ENCODE peak calls at places on chromosomes 7 and 10, in ten cellular contexts. One of them, this sample, is unnamed.

GRCh38 chr7:28558236-28558635 is 145.9 kb downstream of the CREB5 start:
- DNase-seq in neural progenitor cell: no peak
- DNase-seq in left lung: no peak
- DNase-seq in heart right ventricle: no peak
- DNase-seq in suprapubic skin: no peak
- DNase-seq in A549: no peak
- DNase-seq in psoas muscle: no peak
- DNase-seq in kidney: no peak
- DNase-seq in lung: no peak
- DNase-seq in left ventricle myocardium inferior: no peak
- DNase-seq in this sample: no peak

GRCh38 chr7:151233111-151233701 is 923 bp downstream of the CHPF2 start:
- DNase-seq in psoas muscle: peak; percentile 59
- DNase-seq in neural progenitor cell: no peak
- DNase-seq in heart right ventricle: no peak
- DNase-seq in suprapubic skin: peak; percentile 64
- DNase-seq in left lung: peak; percentile 86
- DNase-seq in left ventricle myocardium inferior: no peak
- DNase-seq in A549: peak; percentile 56
- DNase-seq in lung: peak; percentile 53
- DNase-seq in kidney: peak; percentile 83
- DNase-seq in this sample: no peak

GRCh38 chr10:124417846-124418725 is 637 bp downstream of the OAT start:
- DNase-seq in neural progenitor cell: peak; percentile 74
- DNase-seq in suprapubic skin: peak; percentile 83
- DNase-seq in left ventricle myocardium inferior: peak; percentile 55
- DNase-seq in heart right ventricle: peak; percentile 60
- DNase-seq in lung: peak; percentile 45
- DNase-seq in psoas muscle: peak; percentile 55
- DNase-seq in kidney: peak; percentile 88
- DNase-seq in left lung: peak; percentile 89
- DNase-seq in A549: peak; percentile 51
- DNase-seq in this sample: peak; percentile 59

GRCh38 chr7:98930464-98930863 is 52.1 kb downstream of the TRRAP start:
- DNase-seq in neural progenitor cell: no peak
- DNase-seq in heart right ventricle: no peak
- DNase-seq in psoas muscle: no peak
- DNase-seq in A549: no peak
- DNase-seq in left ventricle myocardium inferior: no peak
- DNase-seq in kidney: no peak
- DNase-seq in left lung: no peak
- DNase-seq in suprapubic skin: no peak
- DNase-seq in lung: no peak
- DNase-seq in this sample: no peak

GRCh38 chr10:15209827-15210509 is 41.5 kb upstream of the NMT2 start:
- DNase-seq in left lung: no peak
- DNase-seq in left ventricle myocardium inferior: peak; percentile 70
- DNase-seq in psoas muscle: peak; percentile 67
- DNase-seq in kidney: peak; percentile 82
- DNase-seq in suprapubic skin: peak; percentile 80
- DNase-seq in A549: peak; percentile 80
- DNase-seq in heart right ventricle: peak; percentile 86
- DNase-seq in lung: peak; percentile 77
- DNase-seq in neural progenitor cell: peak; percentile 89
- DNase-seq in this sample: no peak

GRCh38 chr7:106405697-106406141 is 120.9 kb upstream of the NAMPT start:
- DNase-seq in lung: no peak
- DNase-seq in left ventricle myocardium inferior: no peak
- DNase-seq in left lung: no peak
- DNase-seq in A549: no peak
- DNase-seq in heart right ventricle: no peak
- DNase-seq in suprapubic skin: no peak
- DNase-seq in neural progenitor cell: no peak
- DNase-seq in kidney: no peak
- DNase-seq in psoas muscle: no peak
- DNase-seq in this sample: no peak

GRCh38 chr7:87624628-87625027 is 3.6 kb upstream of the RUNDC3B start:
- DNase-seq in left ventricle myocardium inferior: no peak
- DNase-seq in suprapubic skin: no peak
- DNase-seq in lung: no peak
- DNase-seq in left lung: no peak
- DNase-seq in neural progenitor cell: no peak
- DNase-seq in A549: no peak
- DNase-seq in psoas muscle: no peak
- DNase-seq in heart right ventricle: no peak
- DNase-seq in kidney: no peak
- DNase-seq in this sample: no peak

GRCh38 chr7:74289018-74289659 is at the start of gene CLIP2:
- DNase-seq in lung: peak; percentile 77
- DNase-seq in left ventricle myocardium inferior: peak; percentile 85
- DNase-seq in psoas muscle: peak; percentile 85
- DNase-seq in kidney: peak; percentile 92
- DNase-seq in neural progenitor cell: peak; percentile 95
- DNase-seq in left lung: peak; percentile 96
- DNase-seq in suprapubic skin: peak; percentile 78
- DNase-seq in heart right ventricle: peak; percentile 79
- DNase-seq in A549: peak; percentile 83
- DNase-seq in this sample: no peak

GRCh38 chr10:95566121-95566520 is 5.0 kb upstream of the SORBS1 start:
- DNase-seq in left lung: no peak
- DNase-seq in psoas muscle: no peak
- DNase-seq in left ventricle myocardium inferior: no peak
- DNase-seq in heart right ventricle: no peak
- DNase-seq in kidney: no peak
- DNase-seq in suprapubic skin: no peak
- DNase-seq in neural progenitor cell: no peak
- DNase-seq in A549: no peak
- DNase-seq in lung: no peak
- DNase-seq in this sample: no peak

GRCh38 chr10:2356670-2357069 is 619.3 kb upstream of the ADARB2 start:
- DNase-seq in psoas muscle: no peak
- DNase-seq in A549: no peak
- DNase-seq in suprapubic skin: no peak
- DNase-seq in heart right ventricle: no peak
- DNase-seq in kidney: no peak
- DNase-seq in left lung: no peak
- DNase-seq in left ventricle myocardium inferior: no peak
- DNase-seq in lung: no peak
- DNase-seq in neural progenitor cell: no peak
- DNase-seq in this sample: no peak

GRCh38 chr7:65269150-65269856 is 104.4 kb upstream of the ZNF92 start:
- DNase-seq in heart right ventricle: peak; percentile 20
- DNase-seq in A549: peak; percentile 91
- DNase-seq in lung: no peak
- DNase-seq in psoas muscle: no peak
- DNase-seq in left ventricle myocardium inferior: no peak
- DNase-seq in left lung: no peak
- DNase-seq in kidney: peak; percentile 72
- DNase-seq in suprapubic skin: no peak
- DNase-seq in neural progenitor cell: peak; percentile 99
- DNase-seq in this sample: no peak

GRCh38 chr7:43535810-43536585 is 46.9 kb upstream of the STK17A start:
- DNase-seq in psoas muscle: peak; percentile 19
- DNase-seq in A549: no peak
- DNase-seq in left lung: no peak
- DNase-seq in kidney: peak; percentile 69
- DNase-seq in suprapubic skin: no peak
- DNase-seq in left ventricle myocardium inferior: no peak
- DNase-seq in lung: no peak
- DNase-seq in heart right ventricle: no peak
- DNase-seq in neural progenitor cell: no peak
- DNase-seq in this sample: no peak

GRCh38 chr10:6128591-6129383 is 40.0 kb downstream of the RBM17 start:
- DNase-seq in psoas muscle: peak; percentile 41
- DNase-seq in A549: no peak
- DNase-seq in lung: no peak
- DNase-seq in left lung: no peak
- DNase-seq in suprapubic skin: peak; percentile 60
- DNase-seq in left ventricle myocardium inferior: no peak
- DNase-seq in heart right ventricle: no peak
- DNase-seq in kidney: no peak
- DNase-seq in neural progenitor cell: peak; percentile 62
- DNase-seq in this sample: no peak

GRCh38 chr7:49001610-49002033 is 77.3 kb downstream of the CDC14C start:
- DNase-seq in neural progenitor cell: peak; percentile 75
- DNase-seq in left lung: no peak
- DNase-seq in heart right ventricle: no peak
- DNase-seq in psoas muscle: no peak
- DNase-seq in left ventricle myocardium inferior: no peak
- DNase-seq in suprapubic skin: no peak
- DNase-seq in lung: no peak
- DNase-seq in kidney: no peak
- DNase-seq in A549: peak; percentile 45
- DNase-seq in this sample: no peak

GRCh38 chr10:5461201-5461585 is 38.2 kb downstream of the CALML5 start:
- DNase-seq in suprapubic skin: no peak
- DNase-seq in A549: no peak
- DNase-seq in heart right ventricle: no peak
- DNase-seq in lung: no peak
- DNase-seq in kidney: no peak
- DNase-seq in psoas muscle: no peak
- DNase-seq in left ventricle myocardium inferior: no peak
- DNase-seq in left lung: no peak
- DNase-seq in neural progenitor cell: no peak
- DNase-seq in this sample: no peak

GRCh38 chr7:116433246-116433645 is 66.3 kb upstream of the CAV2 start:
- DNase-seq in psoas muscle: no peak
- DNase-seq in kidney: no peak
- DNase-seq in left ventricle myocardium inferior: no peak
- DNase-seq in left lung: no peak
- DNase-seq in suprapubic skin: no peak
- DNase-seq in lung: no peak
- DNase-seq in heart right ventricle: no peak
- DNase-seq in A549: no peak
- DNase-seq in neural progenitor cell: no peak
- DNase-seq in this sample: no peak

GRCh38 chr10:108358912-108359311 is 1194.4 kb upstream of the SORCS1 start:
- DNase-seq in lung: no peak
- DNase-seq in suprapubic skin: no peak
- DNase-seq in left lung: no peak
- DNase-seq in neural progenitor cell: no peak
- DNase-seq in left ventricle myocardium inferior: no peak
- DNase-seq in kidney: no peak
- DNase-seq in psoas muscle: no peak
- DNase-seq in A549: peak; percentile 20
- DNase-seq in heart right ventricle: no peak
- DNase-seq in this sample: peak; percentile 66

GRCh38 chr7:18958627-18959026 is 158.8 kb downstream of the TWIST1 start:
- DNase-seq in psoas muscle: no peak
- DNase-seq in neural progenitor cell: no peak
- DNase-seq in left lung: no peak
- DNase-seq in suprapubic skin: no peak
- DNase-seq in kidney: no peak
- DNase-seq in lung: no peak
- DNase-seq in left ventricle myocardium inferior: no peak
- DNase-seq in A549: no peak
- DNase-seq in heart right ventricle: no peak
- DNase-seq in this sample: no peak

GRCh38 chr7:37405128-37405527 is 43.5 kb downstream of the ELMO1 start:
- DNase-seq in left lung: no peak
- DNase-seq in left ventricle myocardium inferior: no peak
- DNase-seq in neural progenitor cell: no peak
- DNase-seq in suprapubic skin: no peak
- DNase-seq in lung: no peak
- DNase-seq in kidney: no peak
- DNase-seq in heart right ventricle: no peak
- DNase-seq in psoas muscle: no peak
- DNase-seq in A549: no peak
- DNase-seq in this sample: no peak
- H3K4me3 ChIP-seq in left lung: no peak overlapping the region
- H3K4me3 ChIP-seq in left ventricle myocardium inferior: no peak overlapping the region
- H3K4me3 ChIP-seq in neural progenitor cell: no peak overlapping the region
- H3K4me3 ChIP-seq in suprapubic skin: no peak overlapping the region
- H3K4me3 ChIP-seq in lung: no peak overlapping the region
- H3K4me3 ChIP-seq in kidney: no peak overlapping the region
- H3K4me3 ChIP-seq in heart right ventricle: no peak overlapping the region
- H3K4me3 ChIP-seq in psoas muscle: no peak overlapping the region
- H3K4me3 ChIP-seq in A549: no peak overlapping the region
- H3K4me3 ChIP-seq in this sample: no peak overlapping the region

DNA sequence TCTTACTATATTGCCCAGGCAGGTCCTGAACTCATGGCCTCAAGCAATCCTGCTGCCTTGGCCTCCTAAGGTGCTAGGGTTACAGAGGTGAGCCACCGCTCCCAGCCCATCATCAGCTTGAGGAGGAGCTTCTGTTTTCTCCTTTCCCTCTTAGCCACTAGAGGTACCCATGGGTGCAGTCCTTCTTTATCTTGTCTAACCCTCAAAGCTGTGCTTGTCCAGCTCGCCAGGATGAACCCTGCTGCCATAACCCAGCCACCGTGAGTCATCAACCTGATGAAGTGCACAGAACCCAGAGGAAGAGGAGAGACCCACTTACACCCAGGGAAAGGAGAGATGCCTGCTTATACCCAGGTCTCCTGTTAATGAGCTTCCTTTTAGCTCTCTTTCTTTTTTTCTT is 133.4 kb downstream of the CUL2 start:
- DNase-seq in heart right ventricle: no peak
- DNase-seq in kidney: peak; percentile 37
- DNase-seq in left ventricle myocardium inferior: no peak
- DNase-seq in neural progenitor cell: no peak
- DNase-seq in left lung: no peak
- DNase-seq in psoas muscle: no peak
- DNase-seq in A549: peak; percentile 33
- DNase-seq in suprapubic skin: no peak
- DNase-seq in lung: no peak
- DNase-seq in this sample: no peak
- TF ChIP-seq CTCF in heart right ventricle: no peak
- TF ChIP-seq CTCF in kidney: no peak
- TF ChIP-seq CTCF in left ventricle myocardium inferior: no peak
- TF ChIP-seq CTCF in neural progenitor cell: no peak
- TF ChIP-seq CTCF in left lung: no peak
- TF ChIP-seq CTCF in psoas muscle: no peak
- TF ChIP-seq CTCF in A549: no peak
- TF ChIP-seq CTCF in suprapubic skin: no peak
- TF ChIP-seq CTCF in lung: no peak
- TF ChIP-seq CTCF in this sample: no peak

GRCh38 chr10:101217450-101218281 is 11.6 kb downstream of the LBX1 start:
- DNase-seq in left lung: peak; percentile 80
- DNase-seq in heart right ventricle: no peak
- DNase-seq in neural progenitor cell: peak; percentile 96
- DNase-seq in suprapubic skin: no peak
- DNase-seq in lung: no peak
- DNase-seq in kidney: no peak
- DNase-seq in A549: peak; percentile 72
- DNase-seq in left ventricle myocardium inferior: no peak
- DNase-seq in psoas muscle: no peak
- DNase-seq in this sample: no peak
- H3K4me1 ChIP-seq in left lung: peaks cover 48% of the 10 kb centered on the region
- H3K4me1 ChIP-seq in heart right ventricle: peaks cover 51% of the 10 kb centered on the region
- H3K4me1 ChIP-seq in neural progenitor cell: peaks cover 18% of the 10 kb centered on the region
- H3K4me1 ChIP-seq in suprapubic skin: peaks cover 72% of the 10 kb centered on the region
- H3K4me1 ChIP-seq in lung: no peaks in the 10 kb centered on the region
- H3K4me1 ChIP-seq in kidney: no peaks in the 10 kb centered on the region
- H3K4me1 ChIP-seq in A549: peaks cover 4% of the 10 kb centered on the region
- H3K4me1 ChIP-seq in left ventricle myocardium inferior: peaks cover 52% of the 10 kb centered on the region
- H3K4me1 ChIP-seq in psoas muscle: peaks cover 6% of the 10 kb centered on the region
- H3K4me1 ChIP-seq in this sample: peaks cover 3% of the 10 kb centered on the region

DNA sequence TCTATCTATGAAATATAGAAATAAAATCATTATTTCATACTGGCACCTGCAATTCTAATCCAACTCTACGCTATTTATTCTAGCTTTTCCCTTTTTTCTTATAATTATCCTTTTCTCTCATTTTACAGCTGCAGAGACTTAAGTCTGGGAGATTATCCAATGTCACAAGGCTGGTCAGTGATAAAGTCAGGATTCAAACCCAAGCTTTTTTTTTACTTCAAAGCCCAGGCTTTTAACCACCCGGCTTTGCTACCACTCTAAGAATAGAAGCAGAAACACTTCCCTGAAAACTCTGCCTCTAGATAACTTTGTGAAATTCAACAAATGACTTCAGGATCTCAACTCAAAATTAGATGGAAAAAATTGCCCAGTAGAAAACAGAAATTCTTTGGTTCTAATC is 552.5 kb downstream of the IPMK start:
- DNase-seq in neural progenitor cell: no peak
- DNase-seq in lung: no peak
- DNase-seq in A549: no peak
- DNase-seq in left lung: no peak
- DNase-seq in heart right ventricle: no peak
- DNase-seq in kidney: no peak
- DNase-seq in left ventricle myocardium inferior: no peak
- DNase-seq in suprapubic skin: no peak
- DNase-seq in psoas muscle: no peak
- DNase-seq in this sample: no peak
- H3K4me3 ChIP-seq in neural progenitor cell: no peak overlapping the region
- H3K4me3 ChIP-seq in lung: no peak overlapping the region
- H3K4me3 ChIP-seq in A549: no peak overlapping the region
- H3K4me3 ChIP-seq in left lung: no peak overlapping the region
- H3K4me3 ChIP-seq in heart right ventricle: no peak overlapping the region
- H3K4me3 ChIP-seq in kidney: no peak overlapping the region
- H3K4me3 ChIP-seq in left ventricle myocardium inferior: no peak overlapping the region
- H3K4me3 ChIP-seq in suprapubic skin: no peak overlapping the region
- H3K4me3 ChIP-seq in psoas muscle: no peak overlapping the region
- H3K4me3 ChIP-seq in this sample: no peak overlapping the region